ENCODE peak calls at places on chromosomes 2 and 18, in nine cellular contexts. One of them, this sample, is unnamed.

GRCh38 chr2:227517724-227518123 is 45.8 kb downstream of the AGFG1 start:
- DNase-seq in NCI-H446 treated with DMSO at 0.1 percent for 48 hours: no peak
- DNase-seq in sciatic nerve: no peak
- DNase-seq in heart left ventricle: no peak
- DNase-seq in astrocyte of the spinal cord: no peak
- DNase-seq in neural crest cell: no peak
- DNase-seq in T follicular helper cell: no peak
- DNase-seq in stimulated activated CD4-positive, alpha-beta T cell treated with anti-CD3 and anti-CD28 coated beads, TNF-alpha, amount 100 ng/mL, for 48 hours: no peak
- DNase-seq in activated CD4-positive, alpha-beta T cell treated with anti-CD3 and anti-CD28 coated beads, Interleukin-2, amount 50 U/mL, for 1 hour: no peak
- DNase-seq in this sample: peak

GRCh38 chr2:234703258-234703657 is 206.4 kb upstream of the ARL4C start:
- DNase-seq in NCI-H446 treated with DMSO at 0.1 percent for 48 hours: no peak
- DNase-seq in sciatic nerve: no peak
- DNase-seq in heart left ventricle: no peak
- DNase-seq in astrocyte of the spinal cord: no peak
- DNase-seq in neural crest cell: no peak
- DNase-seq in T follicular helper cell: no peak
- DNase-seq in stimulated activated CD4-positive, alpha-beta T cell treated with anti-CD3 and anti-CD28 coated beads, TNF-alpha, amount 100 ng/mL, for 48 hours: no peak
- DNase-seq in activated CD4-positive, alpha-beta T cell treated with anti-CD3 and anti-CD28 coated beads, Interleukin-2, amount 50 U/mL, for 1 hour: no peak
- DNase-seq in this sample: no peak

GRCh38 chr2:63059434-63060078 is 8.9 kb downstream of the OTX1 start:
- DNase-seq in NCI-H446 treated with DMSO at 0.1 percent for 48 hours: no peak
- DNase-seq in sciatic nerve: no peak
- DNase-seq in heart left ventricle: no peak
- DNase-seq in astrocyte of the spinal cord: no peak
- DNase-seq in neural crest cell: peak
- DNase-seq in T follicular helper cell: no peak
- DNase-seq in stimulated activated CD4-positive, alpha-beta T cell treated with anti-CD3 and anti-CD28 coated beads, TNF-alpha, amount 100 ng/mL, for 48 hours: no peak
- DNase-seq in activated CD4-positive, alpha-beta T cell treated with anti-CD3 and anti-CD28 coated beads, Interleukin-2, amount 50 U/mL, for 1 hour: no peak
- DNase-seq in this sample: no peak

GRCh38 chr18:1774261-1774660 is 797.0 kb downstream of the METTL4 start:
- DNase-seq in NCI-H446 treated with DMSO at 0.1 percent for 48 hours: no peak
- DNase-seq in sciatic nerve: no peak
- DNase-seq in heart left ventricle: no peak
- DNase-seq in astrocyte of the spinal cord: no peak
- DNase-seq in neural crest cell: no peak
- DNase-seq in T follicular helper cell: no peak
- DNase-seq in stimulated activated CD4-positive, alpha-beta T cell treated with anti-CD3 and anti-CD28 coated beads, TNF-alpha, amount 100 ng/mL, for 48 hours: no peak
- DNase-seq in activated CD4-positive, alpha-beta T cell treated with anti-CD3 and anti-CD28 coated beads, Interleukin-2, amount 50 U/mL, for 1 hour: no peak
- DNase-seq in this sample: no peak

GRCh38 chr2:126678278-126679073 is 22.5 kb downstream of the GYPC start:
- DNase-seq in NCI-H446 treated with DMSO at 0.1 percent for 48 hours: no peak
- DNase-seq in sciatic nerve: no peak
- DNase-seq in heart left ventricle: no peak
- DNase-seq in astrocyte of the spinal cord: no peak
- DNase-seq in neural crest cell: no peak
- DNase-seq in T follicular helper cell: no peak
- DNase-seq in stimulated activated CD4-positive, alpha-beta T cell treated with anti-CD3 and anti-CD28 coated beads, TNF-alpha, amount 100 ng/mL, for 48 hours: no peak
- DNase-seq in activated CD4-positive, alpha-beta T cell treated with anti-CD3 and anti-CD28 coated beads, Interleukin-2, amount 50 U/mL, for 1 hour: no peak
- DNase-seq in this sample: no peak

GRCh38 chr2:138421315-138421970 is 80.1 kb upstream of the SPOPL start:
- DNase-seq in NCI-H446 treated with DMSO at 0.1 percent for 48 hours: no peak
- DNase-seq in sciatic nerve: no peak
- DNase-seq in heart left ventricle: no peak
- DNase-seq in astrocyte of the spinal cord: peak
- DNase-seq in neural crest cell: no peak
- DNase-seq in T follicular helper cell: no peak
- DNase-seq in stimulated activated CD4-positive, alpha-beta T cell treated with anti-CD3 and anti-CD28 coated beads, TNF-alpha, amount 100 ng/mL, for 48 hours: no peak
- DNase-seq in activated CD4-positive, alpha-beta T cell treated with anti-CD3 and anti-CD28 coated beads, Interleukin-2, amount 50 U/mL, for 1 hour: no peak
- DNase-seq in this sample: peak

GRCh38 chr2:17479875-17480274 is 38.4 kb downstream of the RAD51AP2 start:
- DNase-seq in NCI-H446 treated with DMSO at 0.1 percent for 48 hours: no peak
- DNase-seq in sciatic nerve: no peak
- DNase-seq in heart left ventricle: no peak
- DNase-seq in astrocyte of the spinal cord: peak
- DNase-seq in neural crest cell: no peak
- DNase-seq in T follicular helper cell: no peak
- DNase-seq in stimulated activated CD4-positive, alpha-beta T cell treated with anti-CD3 and anti-CD28 coated beads, TNF-alpha, amount 100 ng/mL, for 48 hours: no peak
- DNase-seq in activated CD4-positive, alpha-beta T cell treated with anti-CD3 and anti-CD28 coated beads, Interleukin-2, amount 50 U/mL, for 1 hour: no peak
- DNase-seq in this sample: peak

GRCh38 chr2:230898016-230898415 is 27.0 kb downstream of the GPR55 start:
- DNase-seq in NCI-H446 treated with DMSO at 0.1 percent for 48 hours: no peak
- DNase-seq in sciatic nerve: peak
- DNase-seq in heart left ventricle: no peak
- DNase-seq in astrocyte of the spinal cord: no peak
- DNase-seq in neural crest cell: no peak
- DNase-seq in T follicular helper cell: no peak
- DNase-seq in stimulated activated CD4-positive, alpha-beta T cell treated with anti-CD3 and anti-CD28 coated beads, TNF-alpha, amount 100 ng/mL, for 48 hours: no peak
- DNase-seq in activated CD4-positive, alpha-beta T cell treated with anti-CD3 and anti-CD28 coated beads, Interleukin-2, amount 50 U/mL, for 1 hour: no peak
- DNase-seq in this sample: no peak

GRCh38 chr2:38178142-38178541 is 102.2 kb upstream of the CYP1B1 start:
- DNase-seq in NCI-H446 treated with DMSO at 0.1 percent for 48 hours: no peak
- DNase-seq in sciatic nerve: peak
- DNase-seq in heart left ventricle: no peak
- DNase-seq in astrocyte of the spinal cord: peak
- DNase-seq in neural crest cell: no peak
- DNase-seq in T follicular helper cell: no peak
- DNase-seq in stimulated activated CD4-positive, alpha-beta T cell treated with anti-CD3 and anti-CD28 coated beads, TNF-alpha, amount 100 ng/mL, for 48 hours: no peak
- DNase-seq in activated CD4-positive, alpha-beta T cell treated with anti-CD3 and anti-CD28 coated beads, Interleukin-2, amount 50 U/mL, for 1 hour: no peak
- DNase-seq in this sample: peak

GRCh38 chr2:31812051-31812798 is 198.6 kb downstream of the MEMO1 start:
- DNase-seq in NCI-H446 treated with DMSO at 0.1 percent for 48 hours: no peak
- DNase-seq in sciatic nerve: no peak
- DNase-seq in heart left ventricle: no peak
- DNase-seq in astrocyte of the spinal cord: no peak
- DNase-seq in neural crest cell: no peak
- DNase-seq in T follicular helper cell: no peak
- DNase-seq in stimulated activated CD4-positive, alpha-beta T cell treated with anti-CD3 and anti-CD28 coated beads, TNF-alpha, amount 100 ng/mL, for 48 hours: no peak
- DNase-seq in activated CD4-positive, alpha-beta T cell treated with anti-CD3 and anti-CD28 coated beads, Interleukin-2, amount 50 U/mL, for 1 hour: no peak
- DNase-seq in this sample: no peak

GRCh38 chr18:12254137-12254819 is at the start of gene CIDEA:
- DNase-seq in NCI-H446 treated with DMSO at 0.1 percent for 48 hours: no peak
- DNase-seq in sciatic nerve: no peak
- DNase-seq in heart left ventricle: no peak
- DNase-seq in astrocyte of the spinal cord: no peak
- DNase-seq in neural crest cell: peak
- DNase-seq in T follicular helper cell: no peak
- DNase-seq in stimulated activated CD4-positive, alpha-beta T cell treated with anti-CD3 and anti-CD28 coated beads, TNF-alpha, amount 100 ng/mL, for 48 hours: no peak
- DNase-seq in activated CD4-positive, alpha-beta T cell treated with anti-CD3 and anti-CD28 coated beads, Interleukin-2, amount 50 U/mL, for 1 hour: no peak
- DNase-seq in this sample: no peak

GRCh38 chr18:50944245-50944917 is 23.5 kb upstream of the ELAC1 start:
- DNase-seq in NCI-H446 treated with DMSO at 0.1 percent for 48 hours: no peak
- DNase-seq in sciatic nerve: no peak
- DNase-seq in heart left ventricle: no peak
- DNase-seq in astrocyte of the spinal cord: no peak
- DNase-seq in neural crest cell: no peak
- DNase-seq in T follicular helper cell: no peak
- DNase-seq in stimulated activated CD4-positive, alpha-beta T cell treated with anti-CD3 and anti-CD28 coated beads, TNF-alpha, amount 100 ng/mL, for 48 hours: no peak
- DNase-seq in activated CD4-positive, alpha-beta T cell treated with anti-CD3 and anti-CD28 coated beads, Interleukin-2, amount 50 U/mL, for 1 hour: no peak
- DNase-seq in this sample: peak

GRCh38 chr2:126849991-126850535 is 48.6 kb upstream of the TEX51 start:
- DNase-seq in NCI-H446 treated with DMSO at 0.1 percent for 48 hours: no peak
- DNase-seq in sciatic nerve: no peak
- DNase-seq in heart left ventricle: no peak
- DNase-seq in astrocyte of the spinal cord: no peak
- DNase-seq in neural crest cell: no peak
- DNase-seq in T follicular helper cell: no peak
- DNase-seq in stimulated activated CD4-positive, alpha-beta T cell treated with anti-CD3 and anti-CD28 coated beads, TNF-alpha, amount 100 ng/mL, for 48 hours: no peak
- DNase-seq in activated CD4-positive, alpha-beta T cell treated with anti-CD3 and anti-CD28 coated beads, Interleukin-2, amount 50 U/mL, for 1 hour: no peak
- DNase-seq in this sample: no peak

GRCh38 chr2:96024336-96025106 is 10.2 kb downstream of the GPAT2 start:
- DNase-seq in NCI-H446 treated with DMSO at 0.1 percent for 48 hours: no peak
- DNase-seq in sciatic nerve: no peak
- DNase-seq in heart left ventricle: no peak
- DNase-seq in astrocyte of the spinal cord: no peak
- DNase-seq in neural crest cell: no peak
- DNase-seq in T follicular helper cell: no peak
- DNase-seq in stimulated activated CD4-positive, alpha-beta T cell treated with anti-CD3 and anti-CD28 coated beads, TNF-alpha, amount 100 ng/mL, for 48 hours: no peak
- DNase-seq in activated CD4-positive, alpha-beta T cell treated with anti-CD3 and anti-CD28 coated beads, Interleukin-2, amount 50 U/mL, for 1 hour: no peak
- DNase-seq in this sample: no peak

GRCh38 chr18:13436596-13436995 is 218.0 kb downstream of the LDLRAD4 start:
- DNase-seq in NCI-H446 treated with DMSO at 0.1 percent for 48 hours: no peak
- DNase-seq in sciatic nerve: no peak
- DNase-seq in heart left ventricle: no peak
- DNase-seq in astrocyte of the spinal cord: no peak
- DNase-seq in neural crest cell: no peak
- DNase-seq in T follicular helper cell: peak
- DNase-seq in stimulated activated CD4-positive, alpha-beta T cell treated with anti-CD3 and anti-CD28 coated beads, TNF-alpha, amount 100 ng/mL, for 48 hours: no peak
- DNase-seq in activated CD4-positive, alpha-beta T cell treated with anti-CD3 and anti-CD28 coated beads, Interleukin-2, amount 50 U/mL, for 1 hour: peak
- DNase-seq in this sample: no peak

GRCh38 chr2:63639344-63639743 is 50.6 kb downstream of the MDH1 start:
- DNase-seq in NCI-H446 treated with DMSO at 0.1 percent for 48 hours: no peak
- DNase-seq in sciatic nerve: no peak
- DNase-seq in heart left ventricle: no peak
- DNase-seq in astrocyte of the spinal cord: no peak
- DNase-seq in neural crest cell: no peak
- DNase-seq in T follicular helper cell: no peak
- DNase-seq in stimulated activated CD4-positive, alpha-beta T cell treated with anti-CD3 and anti-CD28 coated beads, TNF-alpha, amount 100 ng/mL, for 48 hours: no peak
- DNase-seq in activated CD4-positive, alpha-beta T cell treated with anti-CD3 and anti-CD28 coated beads, Interleukin-2, amount 50 U/mL, for 1 hour: no peak
- DNase-seq in this sample: no peak

GRCh38 chr18:41532344-41533086 is 422.5 kb upstream of the PIK3C3 start:
- DNase-seq in NCI-H446 treated with DMSO at 0.1 percent for 48 hours: peak
- DNase-seq in sciatic nerve: no peak
- DNase-seq in heart left ventricle: no peak
- DNase-seq in astrocyte of the spinal cord: peak
- DNase-seq in neural crest cell: no peak
- DNase-seq in T follicular helper cell: no peak
- DNase-seq in stimulated activated CD4-positive, alpha-beta T cell treated with anti-CD3 and anti-CD28 coated beads, TNF-alpha, amount 100 ng/mL, for 48 hours: no peak
- DNase-seq in activated CD4-positive, alpha-beta T cell treated with anti-CD3 and anti-CD28 coated beads, Interleukin-2, amount 50 U/mL, for 1 hour: no peak
- DNase-seq in this sample: peak

GRCh38 chr2:23545391-23545790 is 160.4 kb downstream of the KLHL29 start:
- DNase-seq in NCI-H446 treated with DMSO at 0.1 percent for 48 hours: peak
- DNase-seq in sciatic nerve: no peak
- DNase-seq in heart left ventricle: no peak
- DNase-seq in astrocyte of the spinal cord: no peak
- DNase-seq in neural crest cell: no peak
- DNase-seq in T follicular helper cell: no peak
- DNase-seq in stimulated activated CD4-positive, alpha-beta T cell treated with anti-CD3 and anti-CD28 coated beads, TNF-alpha, amount 100 ng/mL, for 48 hours: no peak
- DNase-seq in activated CD4-positive, alpha-beta T cell treated with anti-CD3 and anti-CD28 coated beads, Interleukin-2, amount 50 U/mL, for 1 hour: no peak
- DNase-seq in this sample: no peak

GRCh38 chr2:113178891-113179290 is 5.1 kb downstream of the PSD4 start:
- DNase-seq in NCI-H446 treated with DMSO at 0.1 percent for 48 hours: no peak
- DNase-seq in sciatic nerve: no peak
- DNase-seq in heart left ventricle: no peak
- DNase-seq in astrocyte of the spinal cord: no peak
- DNase-seq in neural crest cell: no peak
- DNase-seq in T follicular helper cell: no peak
- DNase-seq in stimulated activated CD4-positive, alpha-beta T cell treated with anti-CD3 and anti-CD28 coated beads, TNF-alpha, amount 100 ng/mL, for 48 hours: no peak
- DNase-seq in activated CD4-positive, alpha-beta T cell treated with anti-CD3 and anti-CD28 coated beads, Interleukin-2, amount 50 U/mL, for 1 hour: peak
- DNase-seq in this sample: no peak

GRCh38 chr18:66749030-66749429 is 145.1 kb upstream of the CDH19 start:
- DNase-seq in NCI-H446 treated with DMSO at 0.1 percent for 48 hours: peak
- DNase-seq in sciatic nerve: no peak
- DNase-seq in heart left ventricle: no peak
- DNase-seq in astrocyte of the spinal cord: peak
- DNase-seq in neural crest cell: no peak
- DNase-seq in T follicular helper cell: no peak
- DNase-seq in stimulated activated CD4-positive, alpha-beta T cell treated with anti-CD3 and anti-CD28 coated beads, TNF-alpha, amount 100 ng/mL, for 48 hours: no peak
- DNase-seq in activated CD4-positive, alpha-beta T cell treated with anti-CD3 and anti-CD28 coated beads, Interleukin-2, amount 50 U/mL, for 1 hour: no peak
- DNase-seq in this sample: peak

GRCh38 chr18:40019797-40020392 is 1935.1 kb upstream of the PIK3C3 start:
- DNase-seq in NCI-H446 treated with DMSO at 0.1 percent for 48 hours: no peak
- DNase-seq in sciatic nerve: no peak
- DNase-seq in heart left ventricle: no peak
- DNase-seq in astrocyte of the spinal cord: no peak
- DNase-seq in neural crest cell: no peak
- DNase-seq in T follicular helper cell: no peak
- DNase-seq in stimulated activated CD4-positive, alpha-beta T cell treated with anti-CD3 and anti-CD28 coated beads, TNF-alpha, amount 100 ng/mL, for 48 hours: no peak
- DNase-seq in activated CD4-positive, alpha-beta T cell treated with anti-CD3 and anti-CD28 coated beads, Interleukin-2, amount 50 U/mL, for 1 hour: no peak
- DNase-seq in this sample: no peak

GRCh38 chr2:128755693-128756371 is 437.2 kb upstream of the HS6ST1 start:
- DNase-seq in NCI-H446 treated with DMSO at 0.1 percent for 48 hours: no peak
- DNase-seq in sciatic nerve: no peak
- DNase-seq in heart left ventricle: no peak
- DNase-seq in astrocyte of the spinal cord: no peak
- DNase-seq in neural crest cell: no peak
- DNase-seq in T follicular helper cell: no peak
- DNase-seq in stimulated activated CD4-positive, alpha-beta T cell treated with anti-CD3 and anti-CD28 coated beads, TNF-alpha, amount 100 ng/mL, for 48 hours: no peak
- DNase-seq in activated CD4-positive, alpha-beta T cell treated with anti-CD3 and anti-CD28 coated beads, Interleukin-2, amount 50 U/mL, for 1 hour: no peak
- DNase-seq in this sample: no peak

GRCh38 chr18:57538614-57539013 is 47.9 kb downstream of the FECH start:
- DNase-seq in NCI-H446 treated with DMSO at 0.1 percent for 48 hours: no peak
- DNase-seq in sciatic nerve: no peak
- DNase-seq in heart left ventricle: no peak
- DNase-seq in astrocyte of the spinal cord: no peak
- DNase-seq in neural crest cell: no peak
- DNase-seq in T follicular helper cell: no peak
- DNase-seq in stimulated activated CD4-positive, alpha-beta T cell treated with anti-CD3 and anti-CD28 coated beads, TNF-alpha, amount 100 ng/mL, for 48 hours: no peak
- DNase-seq in activated CD4-positive, alpha-beta T cell treated with anti-CD3 and anti-CD28 coated beads, Interleukin-2, amount 50 U/mL, for 1 hour: no peak
- DNase-seq in this sample: no peak

GRCh38 chr2:229282758-229283546 is 11.9 kb upstream of the PID1 start:
- DNase-seq in NCI-H446 treated with DMSO at 0.1 percent for 48 hours: no peak
- DNase-seq in sciatic nerve: no peak
- DNase-seq in heart left ventricle: peak
- DNase-seq in astrocyte of the spinal cord: peak
- DNase-seq in neural crest cell: no peak
- DNase-seq in T follicular helper cell: no peak
- DNase-seq in stimulated activated CD4-positive, alpha-beta T cell treated with anti-CD3 and anti-CD28 coated beads, TNF-alpha, amount 100 ng/mL, for 48 hours: no peak
- DNase-seq in activated CD4-positive, alpha-beta T cell treated with anti-CD3 and anti-CD28 coated beads, Interleukin-2, amount 50 U/mL, for 1 hour: no peak
- DNase-seq in this sample: peak

GRCh38 chr18:77250926-77251729 is 1.5 kb downstream of the GALR1 start:
- DNase-seq in NCI-H446 treated with DMSO at 0.1 percent for 48 hours: no peak
- DNase-seq in sciatic nerve: no peak
- DNase-seq in heart left ventricle: no peak
- DNase-seq in astrocyte of the spinal cord: no peak
- DNase-seq in neural crest cell: no peak
- DNase-seq in T follicular helper cell: no peak
- DNase-seq in stimulated activated CD4-positive, alpha-beta T cell treated with anti-CD3 and anti-CD28 coated beads, TNF-alpha, amount 100 ng/mL, for 48 hours: no peak
- DNase-seq in activated CD4-positive, alpha-beta T cell treated with anti-CD3 and anti-CD28 coated beads, Interleukin-2, amount 50 U/mL, for 1 hour: no peak
- DNase-seq in this sample: peak

GRCh38 chr2:53512071-53512841 is 255.3 kb upstream of the CHAC2 start:
- DNase-seq in NCI-H446 treated with DMSO at 0.1 percent for 48 hours: no peak
- DNase-seq in sciatic nerve: no peak
- DNase-seq in heart left ventricle: no peak
- DNase-seq in astrocyte of the spinal cord: no peak
- DNase-seq in neural crest cell: no peak
- DNase-seq in T follicular helper cell: no peak
- DNase-seq in stimulated activated CD4-positive, alpha-beta T cell treated with anti-CD3 and anti-CD28 coated beads, TNF-alpha, amount 100 ng/mL, for 48 hours: no peak
- DNase-seq in activated CD4-positive, alpha-beta T cell treated with anti-CD3 and anti-CD28 coated beads, Interleukin-2, amount 50 U/mL, for 1 hour: no peak
- DNase-seq in this sample: peak